ENCODE peak calls at places on chromosomes 11 and 22, in ten cellular contexts. O is colonic mucosa, C is IMR-90, F is hepatocyte, R is body of pancreas, U is foreskin keratinocyte, X is left ventricle myocardium inferior, W is stomach, N is tibial artery, Z is heart right ventricle. Y is an unnamed sample. For H3K4me1, the result is how much of the 10 kb centered on the place peaks cover.

GRCh38 chr11:103326070-103326794 is 217.0 kb downstream of the DYNC2H1 start:
- DNase-seq in O (peak), C (peak), F (peak), R (peak), U (peak), X (no peak), W (no peak), N (peak), Z (peak), Y (no peak)

GRCh38 chr11:69044111-69045013 is 4.4 kb upstream of the TPCN2 start:
- DNase-seq in O (peak), C (peak), F (peak), R (peak), U (peak), X (peak), W (peak), N (peak), Z (peak), Y (peak)

GRCh38 chr11:93131709-93132108 is 66.1 kb downstream of the SLC36A4 start:
- DNase-seq in O (no peak), C (no peak), F (no peak), R (no peak), U (no peak), X (no peak), W (no peak), N (no peak), Z (no peak), Y (no peak)

GRCh38 chr11:44191322-44192014 is 96.0 kb downstream of the EXT2 start:
- DNase-seq in O (no peak), C (no peak), F (no peak), R (no peak), U (no peak), X (no peak), W (no peak), N (no peak), Z (no peak), Y (no peak)

GRCh38 chr22:49957826-49958461 is 2.6 kb upstream of the PIM3 start:
- DNase-seq in O (no peak), C (no peak), F (no peak), R (peak), U (no peak), X (peak), W (peak), N (no peak), Z (no peak), Y (no peak)

GRCh38 chr22:26979294-26979693 is 321.9 kb downstream of the MIAT start:
- DNase-seq in O (no peak), C (no peak), F (peak), R (no peak), U (no peak), X (no peak), W (no peak), N (no peak), Z (no peak), Y (no peak)

GRCh38 chr22:49724030-49724892 is 103.4 kb downstream of the BRD1 start:
- DNase-seq in O (no peak), C (no peak), F (no peak), R (no peak), U (no peak), X (no peak), W (no peak), N (no peak), Z (no peak), Y (peak)

GRCh38 chr11:73358071-73358470 is 18.1 kb upstream of the RELT start:
- DNase-seq in O (no peak), C (peak), F (no peak), R (no peak), U (no peak), X (no peak), W (no peak), N (no peak), Z (no peak), Y (no peak)

GRCh38 chr11:74559110-74559933 is 33.1 kb upstream of the POLD3 start:
- DNase-seq in O (no peak), C (peak), F (no peak), R (no peak), U (no peak), X (no peak), W (no peak), N (no peak), Z (peak), Y (no peak)

GRCh38 chr22:48306284-48306683 is 1521.4 kb downstream of the BRD1 start:
- DNase-seq in O (no peak), C (no peak), F (no peak), R (no peak), U (no peak), X (no peak), W (no peak), N (no peak), Z (no peak), Y (peak)

GRCh38 chr11:123707606-123708205 is 33.8 kb downstream of the ZNF202 start:
- DNase-seq in O (peak), C (peak), F (peak), R (peak), U (peak), X (peak), W (peak), N (no peak), Z (peak), Y (no peak)

GRCh38 chr11:119783466-119784400 is 54.7 kb upstream of the NECTIN1 start:
- DNase-seq in O (no peak), C (no peak), F (no peak), R (no peak), U (no peak), X (no peak), W (no peak), N (no peak), Z (no peak), Y (no peak)

GRCh38 chr11:77377734-77378133 is 76.2 kb upstream of the GDPD4 start:
- DNase-seq in O (no peak), C (peak), F (no peak), R (no peak), U (no peak), X (no peak), W (no peak), N (no peak), Z (no peak), Y (no peak)

GRCh38 chr11:95081412-95081811 is 8.2 kb upstream of the ENDOD1 start:
- DNase-seq in O (no peak), C (no peak), F (no peak), R (no peak), U (no peak), X (no peak), W (no peak), N (peak), Z (peak), Y (peak)

GRCh38 chr11:72069200-72069599 is 11.1 kb downstream of the NUMA1 start:
- DNase-seq in O (no peak), C (no peak), F (no peak), R (no peak), U (no peak), X (no peak), W (no peak), N (no peak), Z (no peak), Y (no peak)

GRCh38 chr11:72070486-72070885 is 9.9 kb downstream of the NUMA1 start:
- DNase-seq in O (no peak), C (no peak), F (no peak), R (no peak), U (no peak), X (no peak), W (no peak), N (no peak), Z (no peak), Y (no peak)

GRCh38 chr11:72067676-72068075 is 12.7 kb downstream of the NUMA1 start:
- DNase-seq in O (no peak), C (no peak), F (no peak), R (no peak), U (no peak), X (no peak), W (no peak), N (no peak), Z (no peak), Y (no peak)

GRCh38 chr11:72072348-72072747 is 8.0 kb downstream of the NUMA1 start:
- DNase-seq in O (no peak), C (peak), F (peak), R (no peak), U (no peak), X (no peak), W (no peak), N (no peak), Z (no peak), Y (no peak)

DNA sequence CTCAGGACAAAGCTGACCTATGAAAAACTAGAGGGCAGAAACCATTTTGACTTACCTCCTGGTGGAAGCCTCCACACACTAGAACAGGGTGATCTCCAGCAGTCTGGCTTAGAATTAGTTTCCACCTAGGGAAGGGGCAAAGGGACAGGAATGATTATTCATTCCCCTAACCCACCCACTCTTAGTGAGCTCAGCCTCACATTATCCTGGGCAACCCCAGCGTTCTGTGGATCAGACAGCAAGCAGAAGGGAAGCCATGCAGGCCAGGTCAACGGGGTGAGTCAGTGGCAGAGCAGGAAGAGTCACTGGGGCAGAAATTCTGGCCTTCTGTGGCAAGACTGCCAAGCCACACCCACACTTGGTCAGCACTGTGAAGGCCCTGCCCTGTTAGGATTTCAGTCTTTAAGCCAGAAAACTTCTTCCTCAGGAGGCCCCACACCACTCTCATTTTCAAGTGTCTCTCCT is 10.5 kb downstream of the NUMA1 start:
- DNase-seq in O (peak), C (peak), F (peak), R (peak), U (no peak), X (peak), W (peak), N (peak), Z (peak), Y (peak)
- H3K4me1 ChIP-seq in O (under half), C (under half), F (under half), R (under half), U (under half), X (half or more), W (under half), N (under half), Z (half or more), Y (under half)

GRCh38 chr22:27990879-27991278 is 71.8 kb upstream of the PITPNB start:
- DNase-seq in O (peak), C (peak), F (peak), R (peak), U (no peak), X (peak), W (peak), N (peak), Z (peak), Y (peak)
- TF ChIP-seq CTCF in O (peak), C (peak), F (peak), R (no peak), U (peak), X (peak), W (peak), N (peak), Z (peak), Y (peak)

GRCh38 chr22:45676024-45676423 is 4.4 kb downstream of the ATXN10 start:
- DNase-seq in O (no peak), C (no peak), F (no peak), R (no peak), U (no peak), X (no peak), W (no peak), N (no peak), Z (no peak), Y (no peak)

GRCh38 chr22:45678961-45679912 is 7.6 kb downstream of the ATXN10 start:
- DNase-seq in O (no peak), C (peak), F (no peak), R (no peak), U (peak), X (no peak), W (no peak), N (no peak), Z (no peak), Y (no peak)

GRCh38 chr22:45673482-45674175 is 2.0 kb downstream of the ATXN10 start:
- DNase-seq in O (no peak), C (no peak), F (no peak), R (no peak), U (no peak), X (no peak), W (no peak), N (no peak), Z (no peak), Y (no peak)

GRCh38 chr22:45680932-45681700 is 9.5 kb downstream of the ATXN10 start:
- DNase-seq in O (no peak), C (peak), F (no peak), R (no peak), U (no peak), X (no peak), W (no peak), N (no peak), Z (no peak), Y (no peak)

DNA sequence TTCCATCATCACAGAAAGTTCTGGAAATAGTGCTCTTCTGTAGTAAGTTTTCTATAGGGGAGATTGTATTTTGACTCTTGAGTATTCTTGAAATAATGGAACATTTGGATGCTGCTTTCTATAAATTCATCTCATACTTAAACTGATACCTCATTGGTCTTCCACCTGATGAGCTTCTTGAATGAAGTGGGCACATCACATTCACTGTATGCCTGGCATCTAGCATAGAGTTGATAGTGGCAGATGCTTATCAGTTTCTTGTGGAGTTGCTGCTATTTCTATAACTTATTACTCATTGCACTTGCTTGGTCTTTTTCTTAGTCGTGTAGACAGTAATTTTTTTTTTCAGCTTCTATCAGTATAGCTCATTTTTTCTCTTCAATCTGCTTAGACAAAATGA is 5.4 kb downstream of the ATXN10 start:
- DNase-seq in O (no peak), C (no peak), F (no peak), R (no peak), U (no peak), X (no peak), W (no peak), N (no peak), Z (no peak), Y (no peak)
- H3K4me1 ChIP-seq in O (under half), C (under half), F (under half), R (under half), U (under half), X (half or more), W (under half), N (under half), Z (half or more), Y (under half)

GRCh38 chr11:23022854-23023253 is 162.6 kb upstream of the CCDC179 start:
- DNase-seq in O (no peak), C (no peak), F (no peak), R (no peak), U (no peak), X (no peak), W (no peak), N (no peak), Z (no peak), Y (no peak)

GRCh38 chr11:23023319-23023718 is 163.0 kb upstream of the CCDC179 start:
- DNase-seq in O (no peak), C (peak), F (no peak), R (no peak), U (no peak), X (no peak), W (no peak), N (no peak), Z (no peak), Y (no peak)

GRCh38 chr11:23021287-23021863 is 161.1 kb upstream of the CCDC179 start:
- DNase-seq in O (no peak), C (peak), F (peak), R (peak), U (no peak), X (no peak), W (peak), N (no peak), Z (no peak), Y (no peak)
- TF ChIP-seq CTCF in O (peak), C (peak), F (peak), R (peak), U (peak), X (peak), W (peak), N (peak), Z (no peak), Y (peak)

GRCh38 chr22:46051646-46052045 is 74.7 kb upstream of the WNT7B start:
- DNase-seq in O (no peak), C (no peak), F (no peak), R (peak), U (no peak), X (peak), W (peak), N (peak), Z (no peak), Y (no peak)
- H3K4me1 ChIP-seq in O (under half), C (under half), F (under half), R (half or more), U (under half), X (half or more), W (half or more), N (under half), Z (half or more), Y (half or more)